ENCODE peak calls at places on chromosomes 7 and 10, in four cellular contexts. N is spleen, X is IMR-90, G is ovary. U is an unnamed sample.

GRCh38 chr7:29604052-29604451 is 40.4 kb downstream of the PRR15 start:
- DNase-seq in N (no peak), G (no peak), X (no peak), U (no peak)

GRCh38 chr10:80407836-80408197 is 534 bp upstream of the PRXL2A start:
- DNase-seq in N (peak; percentile 80), X (no peak), G (no peak), U (no peak)

GRCh38 chr7:92517626-92518025 is 10.7 kb downstream of the PEX1 start:
- DNase-seq in G (no peak), X (peak; percentile 64), N (no peak), U (no peak)

GRCh38 chr10:122492955-122493597 is 31.7 kb downstream of the HTRA1 start:
- DNase-seq in G (peak; percentile 63), X (peak; percentile 56), N (no peak), U (no peak)

GRCh38 chr7:106501605-106502580 is 159.1 kb downstream of the CCDC71L start:
- DNase-seq in X (no peak), G (no peak), N (no peak), U (peak; percentile 74)

GRCh38 chr7:78716876-78717275 is 736.6 kb downstream of the MAGI2 start:
- DNase-seq in G (no peak), X (no peak), N (no peak), U (no peak)

GRCh38 chr7:71988176-71988575 is 424.0 kb downstream of the CALN1 start:
- DNase-seq in X (no peak), G (no peak), N (no peak), U (no peak)

GRCh38 chr7:50661345-50662058 is 96.3 kb upstream of the DDC start:
- DNase-seq in N (peak; percentile 87), G (no peak), X (no peak), U (peak; percentile 30)

GRCh38 chr10:69413221-69413865 is 3.4 kb downstream of the TACR2 start:
- DNase-seq in X (peak; percentile 70), G (peak; percentile 86), N (peak; percentile 66), U (peak; percentile 60)

GRCh38 chr7:55107946-55108345 is 89.1 kb downstream of the EGFR start:
- DNase-seq in X (peak; percentile 62), G (no peak), N (no peak), U (no peak)

GRCh38 chr10:84177541-84178386 is 4.2 kb downstream of the GPR15LG start:
- DNase-seq in G (no peak), X (no peak), N (peak; percentile 87), U (peak; percentile 52)

GRCh38 chr7:19051767-19052375 is 65.6 kb downstream of the TWIST1 start:
- DNase-seq in X (peak; percentile 38), G (no peak), N (no peak), U (peak; percentile 51)

GRCh38 chr10:36621346-36621745 is 504.1 kb upstream of the ANKRD30A start:
- DNase-seq in G (no peak), X (peak; percentile 63), N (no peak), U (no peak)

GRCh38 chr10:126504051-126504760 is 115.9 kb upstream of the ADAM12 start:
- DNase-seq in G (peak; percentile 37), X (peak; percentile 64), N (no peak), U (peak; percentile 59)

GRCh38 chr7:147261693-147262092 is 1145.1 kb downstream of the CNTNAP2 start:
- DNase-seq in G (no peak), X (no peak), N (no peak), U (no peak)

GRCh38 chr10:83820033-83820432 is 319.3 kb upstream of the GHITM start:
- DNase-seq in N (no peak), X (no peak), G (no peak), U (no peak)

GRCh38 chr10:71076473-71077142 is 135.8 kb upstream of the UNC5B start:
- DNase-seq in N (peak; percentile 30), X (no peak), G (peak; percentile 2), U (peak; percentile 50)

GRCh38 chr10:29895436-29895835 is 163.9 kb downstream of the JCAD start:
- DNase-seq in X (peak; percentile 96), N (no peak), G (peak; percentile 68), U (no peak)

GRCh38 chr10:123665371-123666286 is 526 bp upstream of the GPR26 start:
- DNase-seq in N (no peak), X (no peak), G (no peak), U (no peak)

GRCh38 chr7:87479951-87480350 is 4.5 kb upstream of the ABCB4 start:
- DNase-seq in G (no peak), X (no peak), N (no peak), U (no peak)

GRCh38 chr10:68284597-68284996 is 47.3 kb upstream of the HNRNPH3 start:
- DNase-seq in X (peak; percentile 10), G (no peak), N (no peak), U (no peak)

GRCh38 chr10:24503627-24504320 is 219.9 kb downstream of the ARHGAP21 start:
- DNase-seq in X (peak; percentile 90), N (no peak), G (no peak), U (peak; percentile 53)

GRCh38 chr10:68560201-68560915 is at the start of gene TET1:
- DNase-seq in G (peak; percentile 62), N (no peak), X (peak; percentile 59), U (peak; percentile 84)

GRCh38 chr7:132102942-132103341 is 473.3 kb downstream of the PLXNA4 start:
- DNase-seq in X (no peak), N (no peak), G (no peak), U (no peak)

GRCh38 chr7:84364708-84365107 is 170.1 kb upstream of the SEMA3A start:
- DNase-seq in N (no peak), X (peak; percentile 57), G (no peak), U (no peak)

GRCh38 chr10:119640384-119640783 is 10.8 kb upstream of the BAG3 start:
- DNase-seq in X (no peak), G (no peak), N (peak; percentile 8), U (no peak)

GRCh38 chr10:103618575-103619423 is 125.3 kb downstream of the NEURL1 start:
- DNase-seq in X (no peak), G (peak; percentile 82), N (no peak), U (peak; percentile 88)

GRCh38 chr10:46536171-46536570 is 20.3 kb downstream of the GPRIN2 start:
- DNase-seq in X (no peak), N (peak; percentile 59), G (no peak), U (no peak)

GRCh38 chr7:151518105-151518780 is 1.5 kb downstream of the RHEB start:
- DNase-seq in X (peak; percentile 48), N (peak; percentile 89), G (peak; percentile 67), U (peak; percentile 77)

GRCh38 chr7:98394377-98394836 is 6.5 kb downstream of the BAIAP2L1 start:
- DNase-seq in G (no peak), N (no peak), X (peak; percentile 90), U (no peak)

GRCh38 chr7:12685550-12685949 is 1.9 kb upstream of the ARL4A start:
- DNase-seq in G (peak; percentile 28), N (no peak), X (peak; percentile 33), U (peak; percentile 92)

GRCh38 chr7:143283344-143283743 is 1.4 kb upstream of the TMEM139 start:
- DNase-seq in G (no peak), X (no peak), N (no peak), U (no peak)

DNA sequence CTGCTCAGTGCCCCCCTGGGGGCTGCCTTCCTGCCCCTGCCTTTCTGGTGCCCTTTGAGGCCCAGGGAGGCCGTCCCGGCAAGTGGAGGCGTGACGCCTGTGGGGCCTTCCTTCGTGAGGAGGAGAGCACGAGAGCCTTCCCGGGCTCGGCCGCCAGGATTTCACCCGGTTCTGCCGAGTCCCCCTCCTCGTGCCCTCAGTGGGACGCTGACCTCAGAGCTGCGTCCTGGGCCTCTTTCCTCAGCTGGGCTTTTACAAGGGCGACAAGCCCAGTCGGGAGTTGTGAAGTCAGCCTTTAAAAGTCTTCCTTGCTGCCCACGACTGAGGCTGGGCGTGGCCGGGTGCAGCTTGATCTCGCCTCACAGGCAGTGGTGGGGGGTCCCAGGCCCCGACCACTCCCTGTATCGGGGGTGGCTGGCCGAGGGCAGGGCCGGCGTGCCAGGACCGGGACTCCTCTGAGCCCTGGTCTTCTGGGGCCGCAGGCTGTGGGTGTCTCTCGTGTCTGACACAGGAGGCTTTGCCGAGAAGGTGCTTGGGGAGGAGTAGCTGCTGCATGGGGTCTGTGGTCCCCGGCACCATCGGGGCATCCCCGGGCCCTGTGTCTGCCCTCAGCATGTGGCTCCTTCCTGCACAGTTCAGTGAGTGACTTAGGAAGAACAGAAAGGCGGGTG is 41.8 kb downstream of the FAM20C start:
- DNase-seq in N (no peak), X (peak; percentile 21), G (no peak), U (no peak)
- TF ChIP-seq POLR2A in N (no peak), X (peak; percentile 4), G (no peak), U (no peak)

GRCh38 chr7:155410436-155410835 is 47.5 kb upstream of the EN2 start:
- DNase-seq in N (peak; percentile 64), G (no peak), X (no peak), U (no peak)

GRCh38 chr7:155408657-155409586 is 49.0 kb upstream of the EN2 start:
- DNase-seq in G (no peak), N (no peak), X (no peak), U (peak; percentile 24)

GRCh38 chr7:155409980-155410379 is 47.9 kb upstream of the EN2 start:
- DNase-seq in G (no peak), N (peak; percentile 63), X (no peak), U (no peak)

GRCh38 chr7:155405399-155406318 is 52.3 kb upstream of the EN2 start:
- DNase-seq in X (no peak), N (no peak), G (no peak), U (peak; percentile 45)

DNA sequence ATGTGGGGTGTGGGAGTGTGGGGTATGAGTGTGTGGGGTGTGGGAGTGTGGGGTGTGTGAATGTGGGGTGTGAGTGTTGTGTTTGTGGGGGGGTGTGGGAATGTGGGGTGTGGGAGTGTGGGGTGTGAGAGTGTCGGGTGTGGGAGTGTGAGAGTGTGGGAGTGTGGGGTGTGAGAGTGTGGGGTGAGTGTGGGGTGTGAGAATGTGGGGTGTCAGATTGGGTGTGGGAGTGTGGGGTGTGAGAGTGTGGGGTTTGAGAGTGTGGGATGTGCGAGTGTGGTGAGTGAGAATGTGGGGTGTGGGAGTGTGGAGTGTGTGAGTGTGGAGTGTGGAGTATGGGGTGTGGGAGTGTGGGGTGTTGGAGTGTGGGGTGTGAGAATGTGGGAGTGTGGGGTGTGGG is 50.1 kb upstream of the EN2 start:
- DNase-seq in N (no peak), X (no peak), G (no peak), U (no peak)
- TF ChIP-seq POLR2A in N (no peak), X (no peak), G (no peak), U (no peak)

GRCh38 chr7:100158229-100159098 is at the start of gene TRAPPC14:
- DNase-seq in N (peak; percentile 99), X (peak; percentile 70), G (peak; percentile 95), U (peak; percentile 94)
- TF ChIP-seq POLR2A in N (no peak), X (no peak), G (peak; percentile 31), U (peak; percentile 73)

DNA sequence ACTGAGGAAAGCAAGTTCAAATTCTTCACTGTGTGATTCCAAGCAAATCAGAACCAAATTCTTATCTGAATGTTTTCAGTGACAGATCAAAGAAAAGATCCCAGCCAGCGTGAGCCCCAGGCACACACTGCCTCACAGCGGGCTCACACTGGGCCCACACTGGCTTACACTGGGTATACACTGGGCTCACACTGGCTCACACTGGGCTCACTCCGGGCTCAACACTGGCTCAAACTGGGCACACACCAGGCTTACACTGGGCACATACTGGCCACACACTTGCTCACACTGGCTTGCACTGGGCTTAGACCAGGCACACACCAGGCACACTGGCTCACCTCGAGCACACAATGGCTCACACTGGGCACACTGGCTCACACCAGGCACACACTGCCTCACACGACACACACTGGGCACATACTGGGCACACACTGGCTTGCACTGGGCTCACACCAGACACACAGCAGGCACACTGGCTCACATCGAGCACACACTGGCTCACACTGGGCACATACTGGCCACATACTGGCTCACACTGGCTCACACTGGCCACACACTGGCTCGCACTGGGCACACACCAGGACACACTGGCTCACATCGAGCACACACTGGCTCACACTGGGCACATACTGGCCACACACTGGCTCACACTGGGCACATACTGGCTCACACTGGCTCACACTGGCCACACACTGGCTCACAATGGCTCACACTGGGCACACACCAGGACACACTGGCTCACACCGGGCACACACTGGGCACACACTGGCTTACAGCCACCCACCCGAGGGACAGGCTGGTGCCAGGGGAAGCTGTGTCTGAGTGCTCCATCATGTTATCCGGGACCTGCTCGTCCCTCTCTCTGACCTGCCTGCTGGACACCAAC is 156.3 kb downstream of the PTPRN2 start:
- DNase-seq in N (peak; percentile 50), X (no peak), G (no peak), U (no peak)
- TF ChIP-seq POLR2A in N (no peak), X (no peak), G (no peak), U (no peak)